ENCODE peak calls at places on chromosomes 5 and 9, in four cellular contexts. M, U, F and O are unnamed samples. For H3K79me2, the result is how much of the 10 kb centered on the place peaks cover.

GRCh38 chr5:150522504-150523464 is 14.9 kb downstream of the NDST1 start:
- DNase-seq in M (no peak), U (no peak), F (no peak), O (no peak)

GRCh38 chr5:142600092-142600491 is 85.8 kb downstream of the FGF1 start:
- DNase-seq in M (no peak), U (no peak), F (no peak), O (no peak)

GRCh38 chr5:167489202-167489601 is 802.2 kb upstream of the WWC1 start:
- DNase-seq in M (no peak), U (no peak), F (no peak), O (no peak)

GRCh38 chr9:18237776-18238175 is 236.2 kb upstream of the ADAMTSL1 start:
- DNase-seq in M (no peak), U (no peak), F (no peak), O (peak)

GRCh38 chr9:93259490-93260289 is 75.8 kb downstream of the WNK2 start:
- DNase-seq in M (peak), U (peak), F (no peak), O (no peak)

GRCh38 chr5:32707394-32707997 is 3.6 kb upstream of the NPR3 start:
- DNase-seq in M (no peak), U (no peak), F (no peak), O (peak)

GRCh38 chr5:90650767-90651166 is 92.2 kb downstream of the ADGRV1 start:
- DNase-seq in M (no peak), U (no peak), F (no peak), O (no peak)

GRCh38 chr5:17305024-17305423 is 87.6 kb downstream of the BASP1 start:
- DNase-seq in M (no peak), U (no peak), F (no peak), O (no peak)

GRCh38 chr5:136174021-136174659 is 18.8 kb downstream of the SMIM32 start:
- DNase-seq in M (no peak), U (no peak), F (no peak), O (peak)

GRCh38 chr5:68027519-68027918 is 188.0 kb upstream of the PIK3R1 start:
- DNase-seq in M (no peak), U (no peak), F (no peak), O (no peak)

DNA sequence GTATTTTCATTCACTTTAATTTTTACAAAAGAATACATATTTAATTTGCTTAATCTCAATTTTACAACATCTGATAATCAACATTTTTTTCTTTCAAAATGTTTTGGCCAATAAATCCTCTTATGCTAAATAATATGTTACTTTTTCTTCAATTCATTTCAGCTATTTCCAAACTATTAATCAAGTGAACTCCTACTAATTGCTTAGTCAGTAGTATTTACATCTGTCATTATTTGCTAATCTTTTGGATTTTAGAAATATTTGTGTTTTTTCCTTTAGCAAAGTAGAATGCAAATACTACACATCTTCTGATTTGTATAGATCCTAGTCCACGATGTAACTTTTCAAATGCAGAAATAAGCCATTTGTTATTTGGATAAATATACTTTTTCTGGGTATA is 1.6 kb upstream of the TNPO1 start:
- DNase-seq in M (no peak), U (no peak), F (no peak), O (no peak)
- H3K9ac ChIP-seq in M (no peak), U (no peak), F (no peak), O (no peak)

DNA sequence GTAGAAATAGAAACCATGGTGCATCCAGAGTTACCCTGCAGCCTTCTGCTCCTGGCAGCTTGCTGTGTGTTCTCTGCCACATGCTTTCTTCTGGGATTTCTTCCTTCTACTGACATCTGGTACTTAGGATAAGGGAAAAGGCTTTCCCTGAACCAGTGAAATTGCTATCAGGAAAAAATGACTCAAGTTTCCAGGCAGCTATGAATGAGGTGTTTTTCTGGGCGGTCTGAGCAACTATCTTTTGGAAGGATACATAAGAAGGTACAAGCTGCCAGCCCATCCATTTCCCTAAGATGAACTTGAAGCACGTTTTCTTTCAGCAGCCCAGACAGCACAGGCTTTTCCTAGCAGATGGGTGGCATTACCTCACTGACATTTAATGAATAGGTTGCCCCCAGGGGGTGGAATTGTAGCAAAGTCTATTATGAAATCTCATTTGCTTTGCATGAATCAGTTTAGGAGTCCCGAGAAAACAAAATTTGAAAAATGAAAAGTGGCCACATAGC is 108.7 kb downstream of the C9orf152 start:
- DNase-seq in M (no peak), U (no peak), F (peak), O (no peak)
- H3K23ac ChIP-seq in M (no peak), U (no peak), F (no peak), O (no peak)

DNA sequence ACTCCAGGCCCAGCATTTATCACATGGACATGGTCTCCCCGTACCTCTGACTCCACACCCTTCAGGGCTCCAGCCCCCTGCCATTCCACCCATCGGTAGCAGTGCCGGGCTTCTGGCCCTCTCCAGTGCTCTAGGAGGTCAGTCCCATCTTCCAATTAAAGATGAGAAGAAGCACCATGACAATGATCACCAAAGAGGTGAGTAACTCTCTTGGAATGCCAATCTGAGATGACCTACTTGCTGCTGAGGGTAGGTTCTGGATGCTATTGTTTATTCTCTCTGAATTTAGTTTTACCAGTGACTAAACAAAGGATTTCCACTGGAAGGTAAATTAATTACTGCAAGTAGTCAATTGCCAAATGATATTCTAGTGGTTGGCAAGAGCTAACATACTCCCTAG is 80.8 kb downstream of the TLE4 start:
- DNase-seq in M (no peak), U (no peak), F (no peak), O (peak)
- H3K79me2 ChIP-seq in M (under half), U (under half), F (under half), O (under half)

DNA sequence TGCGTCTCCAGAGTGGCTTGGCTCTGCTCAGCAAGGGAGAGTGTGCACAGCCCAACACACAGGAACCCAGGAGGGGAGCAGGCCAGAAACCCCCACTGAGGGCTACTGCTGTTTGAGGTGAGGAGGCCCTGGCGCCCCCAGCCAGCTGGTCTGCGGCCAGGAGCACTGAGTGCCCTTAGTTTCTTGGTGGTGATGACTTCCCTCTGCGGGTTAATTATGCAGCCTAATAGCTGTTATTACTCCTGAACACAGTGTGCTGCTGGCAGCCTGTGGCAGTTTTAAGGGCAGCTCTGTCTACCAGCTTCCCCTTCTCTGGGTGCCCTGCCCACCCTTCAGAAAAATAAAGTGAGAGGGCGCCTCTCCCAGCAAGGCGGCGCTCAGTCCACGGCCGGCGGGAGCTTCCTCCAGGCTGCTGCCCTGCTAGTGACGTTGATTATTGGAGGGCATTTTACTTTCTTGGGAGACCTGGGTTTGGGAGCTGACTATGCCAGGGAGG is 19.2 kb downstream of the GADD45G start:
- DNase-seq in M (no peak), U (no peak), F (no peak), O (no peak)
- H3K9ac ChIP-seq in M (no peak), U (no peak), F (no peak), O (no peak)

GRCh38 chr9:81685763-81686613 is 3.4 kb downstream of the TLE1 start:
- DNase-seq in M (no peak), U (no peak), F (peak), O (no peak)

GRCh38 chr9:81689343-81690175 is at the start of gene TLE1:
- DNase-seq in M (peak), U (peak), F (peak), O (peak)

GRCh38 chr9:81690251-81690851 is 1.0 kb upstream of the TLE1 start:
- DNase-seq in M (no peak), U (peak), F (peak), O (peak)

GRCh38 chr9:81686614-81687520 is 2.5 kb downstream of the TLE1 start:
- DNase-seq in M (peak), U (peak), F (peak), O (peak)

DNA sequence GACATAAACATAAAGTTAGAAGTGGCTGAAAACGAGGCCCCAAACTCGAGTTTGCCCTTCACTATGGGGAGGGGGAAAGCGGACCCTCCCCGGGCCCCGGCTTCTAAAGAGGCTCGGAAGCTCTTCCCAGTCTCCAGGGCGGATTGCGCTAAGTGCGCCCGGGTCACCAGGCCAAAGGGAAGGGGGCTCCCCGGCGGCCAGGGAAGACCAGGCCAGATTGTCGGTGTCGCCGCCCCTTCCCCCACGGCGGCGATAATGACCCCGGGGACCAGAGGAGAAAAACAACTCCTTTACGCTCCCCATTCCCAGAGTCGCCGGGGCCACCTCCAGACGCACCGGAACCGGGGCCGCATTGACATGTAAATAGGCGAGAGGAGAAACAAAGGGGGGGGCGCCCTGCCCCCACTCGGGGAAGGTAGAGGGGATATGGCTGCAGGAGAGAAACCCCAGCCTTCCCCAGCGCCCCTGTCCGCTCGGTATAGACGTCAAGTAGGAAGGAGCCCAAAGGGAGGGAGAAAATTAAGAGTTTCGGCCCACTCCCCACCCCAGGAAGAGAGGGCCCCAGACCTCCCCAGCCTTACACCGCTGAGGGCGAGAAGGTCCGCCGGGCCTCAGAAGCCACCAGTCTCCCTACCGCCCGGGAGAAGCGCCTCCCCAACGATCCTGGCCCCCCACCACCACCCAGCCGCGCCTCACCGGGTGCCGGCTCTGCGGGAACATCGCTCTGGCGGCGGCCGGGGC is 1.7 kb downstream of the TLE1 start:
- DNase-seq in M (peak), U (peak), F (peak), O (peak)
- H3K23ac ChIP-seq in M (no peak), U (no peak), F (no peak), O (peak)

DNA sequence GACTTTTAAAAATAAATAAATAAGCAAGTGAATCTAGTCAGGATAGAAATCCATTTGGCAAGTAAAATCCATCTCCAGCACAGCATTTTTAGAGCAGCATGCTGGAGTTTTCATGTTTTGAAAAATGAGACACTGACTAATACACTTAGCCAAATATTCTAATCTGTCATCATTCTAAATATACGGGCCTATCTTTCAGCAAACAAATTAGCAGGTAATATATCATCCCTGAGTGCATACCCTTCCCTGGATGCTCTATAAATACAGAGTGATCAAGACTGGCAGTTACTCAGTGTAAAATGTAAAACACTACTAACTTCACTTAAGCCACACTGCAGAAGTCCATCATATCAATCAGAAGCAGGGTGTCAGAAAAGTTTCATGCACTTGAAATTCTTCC is 58.4 kb downstream of the MLLT3 start:
- DNase-seq in M (no peak), U (no peak), F (no peak), O (no peak)
- H3K79me2 ChIP-seq in M (under half), U (under half), F (under half), O (under half)

GRCh38 chr5:169778622-169779596 is 141.8 kb downstream of the DOCK2 start:
- DNase-seq in M (no peak), U (no peak), F (no peak), O (no peak)
- H3K9ac ChIP-seq in M (no peak), U (no peak), F (no peak), O (no peak)

GRCh38 chr9:127162046-127162445 is 39.6 kb upstream of the ANGPTL2 start:
- DNase-seq in M (no peak), U (no peak), F (no peak), O (peak)

GRCh38 chr9:127162567-127163365 is 40.3 kb upstream of the ANGPTL2 start:
- DNase-seq in M (no peak), U (peak), F (no peak), O (no peak)

GRCh38 chr9:127159949-127160610 is 37.6 kb upstream of the ANGPTL2 start:
- DNase-seq in M (peak), U (peak), F (no peak), O (no peak)

GRCh38 chr9:127158995-127159801 is 36.8 kb upstream of the ANGPTL2 start:
- DNase-seq in M (peak), U (peak), F (no peak), O (peak)

DNA sequence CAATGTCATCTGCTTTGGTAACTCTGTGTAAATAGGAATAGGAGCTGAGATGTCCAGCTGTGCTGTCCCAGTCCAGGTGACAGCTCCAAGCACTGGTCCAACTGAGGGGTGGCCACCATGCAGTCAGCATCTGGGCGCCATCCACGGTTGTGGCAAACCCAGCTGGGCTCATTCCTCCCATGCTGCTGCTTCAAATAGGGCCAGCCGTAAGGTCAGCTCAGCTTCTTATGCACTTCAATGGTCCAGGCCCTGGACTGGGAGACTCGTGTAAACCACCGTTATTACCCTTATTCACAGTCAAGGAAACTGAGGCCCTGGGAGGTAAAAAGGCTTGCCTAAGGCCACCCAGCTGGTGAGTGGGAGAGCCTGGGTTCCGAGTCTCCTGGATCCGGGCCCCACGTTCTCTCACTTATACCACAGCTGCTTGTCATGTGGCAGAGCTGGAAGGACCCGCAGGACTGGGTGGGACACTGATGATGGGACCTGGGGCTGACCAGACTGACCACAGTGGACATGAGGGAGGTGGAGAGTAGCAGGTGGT is 38.7 kb upstream of the ANGPTL2 start:
- DNase-seq in M (no peak), U (peak), F (no peak), O (no peak)
- H3K23ac ChIP-seq in M (no peak), U (no peak), F (no peak), O (no peak)